ENCODE peak calls at places on chromosomes 16 and 17, in nine cellular contexts. F is transverse colon, I is pancreas, Z is stomach, J is tibial nerve, N is SK-N-SH, G is fibroblast of lung, E is ascending aorta, V is uterus. U is an unnamed sample.

GRCh38 chr17:62869885-62870580 is 61.9 kb upstream of the MARCHF10 start:
- DNase-seq in F (no peak), N (peak; percentile 81), G (peak; percentile 55), J (no peak), E (no peak), Z (no peak), I (no peak), V (no peak), U (no peak)

GRCh38 chr16:69036399-69037091 is 68.9 kb upstream of the HAS3 start:
- DNase-seq in N (no peak), Z (no peak), I (peak; percentile 46), F (no peak), V (no peak), E (no peak), G (no peak), J (no peak), U (no peak)

GRCh38 chr16:67516296-67517177 is 12.1 kb upstream of the RIPOR1 start:
- DNase-seq in V (no peak), I (no peak), G (peak; percentile 25), J (no peak), E (no peak), N (no peak), F (no peak), Z (no peak), U (no peak)

GRCh38 chr16:88194397-88195020 is 188.2 kb upstream of the ZNF469 start:
- DNase-seq in G (peak; percentile 81), J (peak; percentile 29), V (no peak), I (no peak), F (peak; percentile 36), Z (no peak), E (no peak), N (peak; percentile 87), U (peak; percentile 65)

GRCh38 chr16:75420987-75421819 is 12.1 kb downstream of the CFDP1 start:
- DNase-seq in F (peak; percentile 82), G (peak; percentile 56), E (no peak), J (peak; percentile 30), V (peak; percentile 73), Z (peak; percentile 70), I (peak; percentile 54), N (peak; percentile 71), U (peak; percentile 47)

GRCh38 chr17:75832652-75833400 is 11.4 kb downstream of the UNC13D start:
- DNase-seq in N (no peak), Z (no peak), E (no peak), F (no peak), I (no peak), J (no peak), G (no peak), V (no peak), U (no peak)

GRCh38 chr17:82177276-82177675 is 35.4 kb downstream of the CCDC57 start:
- DNase-seq in E (no peak), Z (no peak), V (no peak), N (no peak), J (no peak), I (no peak), G (no peak), F (no peak), U (no peak)

GRCh38 chr17:50117202-50118040 is 12.5 kb downstream of the SAMD14 start:
- DNase-seq in I (peak; percentile 73), E (peak; percentile 82), G (peak; percentile 47), V (peak; percentile 72), J (no peak), F (peak; percentile 68), N (no peak), Z (peak; percentile 74), U (peak; percentile 69)

GRCh38 chr17:58084317-58084981 is 1.2 kb downstream of the DYNLL2 start:
- DNase-seq in F (peak; percentile 47), I (peak; percentile 65), E (no peak), Z (peak; percentile 61), N (peak; percentile 67), V (peak; percentile 50), J (peak; percentile 17), G (peak; percentile 14), U (peak; percentile 69)

GRCh38 chr16:66318505-66318904 is 48.0 kb upstream of the CDH5 start:
- DNase-seq in N (no peak), F (no peak), J (no peak), I (no peak), E (no peak), V (no peak), Z (no peak), G (no peak), U (no peak)

GRCh38 chr17:49523706-49524472 is 28.8 kb downstream of the NGFR start:
- DNase-seq in Z (peak; percentile 79), G (no peak), N (peak; percentile 56), J (no peak), E (peak; percentile 59), I (peak; percentile 51), V (peak; percentile 15), F (no peak), U (no peak)

DNA sequence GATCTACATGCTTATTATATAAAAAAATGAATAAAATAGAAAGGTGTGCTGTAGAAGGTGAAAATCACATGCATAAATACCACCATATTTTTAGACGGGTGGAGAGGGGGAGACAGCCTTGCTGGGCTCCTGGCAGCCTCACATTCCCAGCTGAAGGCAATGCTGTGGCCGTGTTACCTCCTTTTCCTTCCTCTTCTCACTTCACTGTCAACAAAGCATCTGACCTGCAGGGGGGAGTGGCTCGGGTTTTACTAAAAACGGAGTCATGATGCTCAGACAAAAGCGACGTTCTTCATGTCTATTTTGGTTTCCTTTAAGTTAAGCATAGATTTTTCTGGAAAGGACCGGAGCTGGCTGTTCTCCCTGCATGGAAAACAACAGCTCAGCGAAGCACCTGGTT is 5.6 kb upstream of the RPTOR start:
- DNase-seq in I (no peak), J (no peak), V (no peak), N (no peak), E (no peak), Z (no peak), G (no peak), F (no peak), U (no peak)
- TF ChIP-seq CTCF in I (no peak), J (no peak), V (no peak), N (no peak), E (no peak), Z (no peak), G (no peak), F (no peak), U (no peak)

GRCh38 chr16:87063543-87063942 is 253.6 kb downstream of the C16orf95 start:
- DNase-seq in G (no peak), N (no peak), V (no peak), Z (no peak), E (no peak), J (no peak), I (no peak), F (no peak), U (no peak)

GRCh38 chr16:87065781-87066694 is 251.2 kb downstream of the C16orf95 start:
- DNase-seq in Z (no peak), E (no peak), F (no peak), J (no peak), I (no peak), N (no peak), V (no peak), G (no peak), U (no peak)

GRCh38 chr16:87066695-87067556 is 250.3 kb downstream of the C16orf95 start:
- DNase-seq in Z (no peak), G (no peak), J (no peak), I (no peak), F (no peak), E (no peak), V (no peak), N (no peak), U (no peak)

GRCh38 chr16:87062569-87063442 is 254.4 kb downstream of the C16orf95 start:
- DNase-seq in V (no peak), E (peak; percentile 89), F (peak; percentile 55), I (peak; percentile 81), N (peak; percentile 91), J (peak; percentile 87), Z (peak; percentile 73), G (peak; percentile 78), U (peak; percentile 78)

DNA sequence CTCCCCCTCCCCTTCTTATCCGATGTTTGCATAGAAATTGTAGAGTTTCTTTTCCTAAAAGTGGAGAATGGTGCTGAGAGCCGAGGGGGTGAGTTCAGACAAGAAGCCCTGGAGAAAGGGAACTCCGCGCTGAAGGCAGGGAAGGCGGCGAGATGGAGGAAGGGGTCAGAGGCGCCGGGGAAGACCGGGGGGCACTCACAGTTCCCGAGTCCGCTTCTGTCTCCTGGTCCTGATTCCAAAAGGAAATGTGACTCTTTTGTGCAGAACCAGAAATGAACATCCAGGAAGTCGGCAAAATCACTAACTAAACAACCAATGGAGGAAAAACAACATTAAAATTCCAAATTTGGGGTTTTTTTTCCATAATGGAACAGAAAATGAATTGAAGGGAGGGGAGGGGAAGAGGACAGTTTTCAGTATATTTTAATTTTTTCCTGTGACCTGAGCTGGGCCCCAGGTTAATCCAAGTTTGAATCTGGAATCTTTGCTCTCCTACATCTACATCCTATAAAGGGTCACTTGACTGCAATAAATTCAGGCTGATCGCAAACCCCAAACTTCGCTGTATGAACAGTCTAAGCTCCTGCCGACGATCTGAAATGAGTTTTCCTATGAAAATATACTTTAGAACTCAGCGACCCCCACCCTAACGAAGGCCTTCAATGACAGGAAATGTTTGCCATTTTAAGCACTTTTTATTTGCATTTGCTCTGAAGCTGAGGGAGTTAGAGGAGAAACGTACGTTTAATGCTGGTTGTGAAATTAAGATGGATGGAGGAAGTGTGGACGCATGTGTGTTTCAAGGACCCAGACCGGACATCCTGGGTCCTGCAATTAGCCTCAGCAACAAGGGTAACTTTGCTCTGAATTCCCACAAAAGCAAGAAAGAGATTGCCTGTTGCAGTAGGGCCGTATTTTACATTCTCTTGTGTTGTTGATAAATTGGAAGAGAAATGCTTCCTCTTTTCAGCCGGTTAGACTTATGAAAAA is 252.2 kb downstream of the C16orf95 start:
- DNase-seq in G (no peak), N (no peak), V (no peak), F (no peak), Z (no peak), E (no peak), I (no peak), J (no peak), U (no peak)
- H3K4me3 ChIP-seq in G (no peak overlapping the region), N (no peak overlapping the region), V (no peak overlapping the region), F (no peak overlapping the region), Z (no peak overlapping the region), E (peak overlapping the region; percentile 41), I (no peak overlapping the region), J (peak overlapping the region; percentile 30), U (no peak overlapping the region)

DNA sequence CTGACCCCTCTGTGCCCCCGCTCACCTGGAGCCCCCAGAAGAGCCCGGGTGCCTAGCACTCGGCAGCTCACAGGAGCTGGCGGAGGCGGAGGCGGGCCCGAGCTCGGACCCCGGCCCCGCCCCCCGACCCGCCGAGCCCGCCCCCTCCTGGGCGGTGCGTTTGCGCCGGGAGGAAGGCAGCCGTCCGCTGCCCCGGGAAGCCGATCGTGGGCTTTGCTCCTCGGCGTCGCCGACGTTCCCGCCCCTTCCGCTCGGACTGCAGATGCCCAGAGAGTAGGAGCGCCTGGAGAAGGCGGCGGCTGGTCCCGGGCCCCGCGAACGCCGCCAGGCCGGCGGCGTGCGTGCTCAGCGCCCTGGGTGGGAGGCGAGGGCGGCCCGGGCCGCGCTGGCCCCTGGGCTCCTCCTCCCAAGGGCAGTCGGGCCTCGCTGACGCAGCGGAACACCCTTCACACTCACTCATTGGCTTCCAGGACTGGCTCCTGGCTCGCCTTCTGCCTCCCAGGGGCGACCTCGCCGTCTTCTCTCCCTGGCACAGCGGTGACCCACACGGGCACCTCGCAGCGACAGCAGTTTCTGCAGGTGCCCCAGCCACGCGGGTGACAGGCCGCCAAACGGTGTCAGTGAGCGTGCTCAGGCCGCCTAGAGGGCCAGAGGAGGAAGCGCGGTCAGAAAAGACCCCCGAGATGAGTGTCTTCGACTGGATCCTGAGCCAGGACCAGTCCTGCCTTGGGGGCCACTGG is at the start of gene PLSCR3:
- DNase-seq in V (peak; percentile 89), E (peak; percentile 90), F (peak; percentile 90), Z (peak; percentile 88), N (peak; percentile 98), G (peak; percentile 79), J (peak; percentile 74), I (peak; percentile 90), U (peak; percentile 94)
- TF ChIP-seq CTCF in V (peak; percentile 13), E (peak; percentile 23), F (peak; percentile 77), Z (no peak), N (peak; percentile 39), G (peak; percentile 34), J (peak; percentile 72), I (peak; percentile 21), U (no peak)

GRCh38 chr16:11180489-11180888 is 75.5 kb downstream of the SOCS1 start:
- DNase-seq in E (no peak), G (no peak), V (no peak), I (no peak), Z (no peak), F (peak; percentile 24), J (no peak), N (no peak), U (no peak)
- H3K4me3 ChIP-seq in E (no peak overlapping the region), G (no peak overlapping the region), V (no peak overlapping the region), I (no peak overlapping the region), Z (no peak overlapping the region), F (no peak overlapping the region), J (no peak overlapping the region), N (no peak overlapping the region), U (no peak overlapping the region)